ENCODE peak calls at places on chromosomes 12 and 14, in seven cellular contexts. R, B, I, H, N, X and U are unnamed samples.

GRCh38 chr12:68028647-68029046 is 39.4 kb downstream of the IFNG-AS1 start:
- DNase-seq in R (no peak), B (no peak), I (no peak), H (no peak), N (no peak), X (no peak), U (no peak)

GRCh38 chr14:21703357-21704339 is 30.0 kb upstream of the OR4E1 start:
- DNase-seq in R (no peak), B (no peak), I (peak), H (no peak), N (no peak), X (no peak), U (no peak)

GRCh38 chr12:23887055-23887835 is 62.2 kb downstream of the SOX5 start:
- DNase-seq in R (no peak), B (no peak), I (no peak), H (no peak), N (peak), X (no peak), U (no peak)

GRCh38 chr14:33441633-33442032 is 503.0 kb downstream of the NPAS3 start:
- DNase-seq in R (no peak), B (no peak), I (no peak), H (no peak), N (no peak), X (no peak), U (no peak)

GRCh38 chr14:90658541-90658967 is 157.7 kb downstream of the TTC7B start:
- DNase-seq in R (peak), B (peak), I (peak), H (no peak), N (peak), X (no peak), U (no peak)

GRCh38 chr12:57611116-57611809 is at the start of gene ARHGEF25:
- DNase-seq in R (no peak), B (peak), I (peak), H (peak), N (peak), X (peak), U (peak)

GRCh38 chr12:49288412-49288853 is 6.5 kb upstream of the PRPH start:
- DNase-seq in R (peak), B (peak), I (peak), H (peak), N (peak), X (peak), U (peak)

GRCh38 chr12:43501705-43502104 is 50.3 kb downstream of the ADAMTS20 start:
- DNase-seq in R (peak), B (peak), I (peak), H (no peak), N (peak), X (no peak), U (no peak)

GRCh38 chr12:113056631-113057488 is at the start of gene DTX1:
- DNase-seq in R (no peak), B (peak), I (no peak), H (no peak), N (no peak), X (no peak), U (no peak)
- TF ChIP-seq CTCF in R (no peak), B (no peak), I (no peak), H (no peak), N (no peak), X (no peak), U (no peak)

GRCh38 chr12:113136990-113137511 is 1.5 kb upstream of the RASAL1 start:
- DNase-seq in R (no peak), B (no peak), I (no peak), H (no peak), N (no peak), X (no peak), U (peak)

GRCh38 chr12:113134521-113134951 is 1.0 kb downstream of the RASAL1 start:
- DNase-seq in R (no peak), B (no peak), I (no peak), H (no peak), N (no peak), X (no peak), U (no peak)

GRCh38 chr12:113136128-113136989 is 798 bp upstream of the RASAL1 start:
- DNase-seq in R (no peak), B (no peak), I (no peak), H (no peak), N (no peak), X (no peak), U (peak)

GRCh38 chr12:113133036-113133435 is 2.5 kb downstream of the RASAL1 start:
- DNase-seq in R (no peak), B (no peak), I (no peak), H (no peak), N (no peak), X (no peak), U (no peak)

GRCh38 chr12:113135178-113136127 is at the start of gene RASAL1:
- DNase-seq in R (no peak), B (peak), I (no peak), H (no peak), N (no peak), X (peak), U (peak)
- TF ChIP-seq CTCF in R (peak), B (peak), I (no peak), H (no peak), N (no peak), X (peak), U (peak)

GRCh38 chr14:75453817-75454434 is 26.1 kb downstream of the JDP2 start:
- DNase-seq in R (no peak), B (peak), I (no peak), H (no peak), N (no peak), X (no peak), U (no peak)
- TF ChIP-seq CTCF in R (no peak), B (peak), I (peak), H (no peak), N (no peak), X (no peak), U (no peak)

DNA sequence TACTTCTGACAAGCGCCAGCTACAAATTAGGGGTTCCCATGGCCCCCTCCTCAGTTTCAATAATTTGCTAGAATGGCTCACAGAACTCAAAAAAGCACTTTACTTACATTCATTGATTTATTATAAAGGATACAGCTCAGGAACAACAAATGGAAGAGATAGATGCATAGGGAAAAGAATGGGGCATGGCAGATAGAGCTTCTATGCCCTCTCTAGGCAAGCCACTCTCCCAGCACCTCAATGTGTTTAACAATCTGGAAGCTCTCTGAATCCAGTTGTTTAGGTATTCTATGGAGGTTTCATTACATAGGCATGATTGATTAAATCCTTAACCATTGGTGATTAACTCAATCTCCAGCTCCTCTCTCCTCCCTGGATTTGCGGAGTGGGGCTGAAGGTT is 184.5 kb upstream of the DAAM1 start:
- DNase-seq in R (no peak), B (no peak), I (peak), H (no peak), N (peak), X (no peak), U (no peak)
- TF ChIP-seq CTCF in R (peak), B (no peak), I (peak), H (no peak), N (peak), X (no peak), U (no peak)

GRCh38 chr12:113049976-113050742 is 6.4 kb upstream of the DTX1 start:
- DNase-seq in R (no peak), B (peak), I (no peak), H (no peak), N (no peak), X (peak), U (peak)
- TF ChIP-seq CTCF in R (peak), B (peak), I (peak), H (no peak), N (no peak), X (no peak), U (peak)